ENCODE peak calls at places on chromosome 14, in four cellular contexts. L is breast epithelium, R is right lobe of liver, V is H9. E is an unnamed sample.

GRCh38 chr14:77053046-77053841 is 24.7 kb upstream of the IRF2BPL start:
- DNase-seq in V (peak; percentile 88), R (peak; percentile 78), L (no peak), E (peak; percentile 73)

GRCh38 chr14:98896476-98896875 is 375.5 kb downstream of the BCL11B start:
- DNase-seq in R (no peak), L (no peak), V (no peak), E (no peak)

GRCh38 chr14:57362356-57362755 is 28.0 kb upstream of the NAA30 start:
- DNase-seq in L (no peak), V (no peak), R (no peak), E (no peak)

GRCh38 chr14:33682746-33683145 is 268.1 kb downstream of the EGLN3 start:
- DNase-seq in L (no peak), V (no peak), R (no peak), E (no peak)

GRCh38 chr14:53367631-53368030 is 214.5 kb upstream of the DDHD1 start:
- DNase-seq in V (no peak), L (no peak), R (no peak), E (no peak)

GRCh38 chr14:57747036-57747435 is 118.9 kb downstream of the SLC35F4 start:
- DNase-seq in V (no peak), L (no peak), R (no peak), E (no peak)

GRCh38 chr14:23629831-23630396 is 6.2 kb upstream of the DHRS2 start:
- DNase-seq in R (no peak), L (no peak), V (no peak), E (no peak)

GRCh38 chr14:70714055-70714550 is 72.4 kb downstream of the TTC9 start:
- DNase-seq in R (no peak), V (no peak), L (no peak), E (peak; percentile 18)

GRCh38 chr14:96663076-96663475 is 134.1 kb upstream of the VRK1 start:
- DNase-seq in V (no peak), R (no peak), L (no peak), E (no peak)

GRCh38 chr14:97459180-97459579 is 662.0 kb downstream of the VRK1 start:
- DNase-seq in V (no peak), L (no peak), R (no peak), E (no peak)

GRCh38 chr14:52961060-52961639 is 10.3 kb upstream of the FERMT2 start:
- DNase-seq in L (no peak), R (peak; percentile 33), V (peak; percentile 78), E (peak; percentile 39)

GRCh38 chr14:51095854-51096823 is 1.2 kb upstream of the TRIM9 start:
- DNase-seq in R (no peak), L (no peak), V (peak; percentile 30), E (no peak)

GRCh38 chr14:75428230-75429104 is 645 bp downstream of the JDP2 start:
- DNase-seq in R (peak; percentile 51), L (no peak), V (no peak), E (no peak)

GRCh38 chr14:38405851-38406630 is 150.1 kb upstream of the CLEC14A start:
- DNase-seq in L (no peak), V (peak; percentile 39), R (no peak), E (no peak)

GRCh38 chr14:77142289-77142814 is 761 bp upstream of the ZDHHC22 start:
- DNase-seq in L (no peak), R (no peak), V (no peak), E (no peak)

GRCh38 chr14:24293525-24293924 is 6.1 kb downstream of the DHRS1 start:
- DNase-seq in V (no peak), R (no peak), L (no peak), E (no peak)

GRCh38 chr14:54622189-54622958 is 55.4 kb downstream of the SAMD4A start:
- DNase-seq in V (no peak), R (no peak), L (no peak), E (no peak)

GRCh38 chr14:79352026-79352425 is 859.3 kb downstream of the DIO2 start:
- DNase-seq in R (no peak), V (no peak), L (no peak), E (no peak)

GRCh38 chr14:73720636-73721035 is 6.5 kb upstream of the PNMA1 start:
- DNase-seq in V (no peak), R (no peak), L (no peak), E (no peak)

GRCh38 chr14:22095845-22096510 is 422.4 kb upstream of the OR4E1 start:
- DNase-seq in V (no peak), R (no peak), L (no peak), E (no peak)

GRCh38 chr14:92704036-92704804 is 44.2 kb downstream of the LGMN start:
- DNase-seq in R (no peak), V (no peak), L (no peak), E (no peak)

GRCh38 chr14:59150990-59151389 is 37.5 kb upstream of the DAAM1 start:
- DNase-seq in L (no peak), V (no peak), R (no peak), E (no peak)

GRCh38 chr14:73461478-73462077 is 3.2 kb upstream of the NUMB start:
- DNase-seq in R (no peak), L (no peak), V (no peak), E (no peak)

GRCh38 chr14:98900236-98900635 is 371.8 kb downstream of the BCL11B start:
- DNase-seq in V (no peak), L (no peak), R (no peak), E (no peak)

GRCh38 chr14:105011312-105011990 is 9.4 kb downstream of the CDCA4 start:
- DNase-seq in L (no peak), V (no peak), R (no peak), E (no peak)

GRCh38 chr14:105010891-105011291 is 10.0 kb downstream of the CDCA4 start:
- DNase-seq in V (no peak), R (no peak), L (no peak), E (no peak)

GRCh38 chr14:105014032-105014431 is 6.9 kb downstream of the CDCA4 start:
- DNase-seq in R (no peak), V (no peak), L (no peak), E (no peak)

GRCh38 chr14:105013150-105013787 is 7.6 kb downstream of the CDCA4 start:
- DNase-seq in L (no peak), V (no peak), R (no peak), E (no peak)

GRCh38 chr14:105012171-105012985 is 8.5 kb downstream of the CDCA4 start:
- DNase-seq in V (no peak), L (no peak), R (no peak), E (no peak)
- TF ChIP-seq CTCF in V (peak; percentile 36), L (peak; percentile 47), R (no peak), E (no peak)

GRCh38 chr14:94129111-94129757 is at the start of gene IFI27L2:
- DNase-seq in V (peak; percentile 95), R (peak; percentile 68), L (no peak), E (peak; percentile 49)
- TF ChIP-seq CTCF in V (peak; percentile 49), R (peak; percentile 29), L (peak; percentile 29), E (no peak)

DNA sequence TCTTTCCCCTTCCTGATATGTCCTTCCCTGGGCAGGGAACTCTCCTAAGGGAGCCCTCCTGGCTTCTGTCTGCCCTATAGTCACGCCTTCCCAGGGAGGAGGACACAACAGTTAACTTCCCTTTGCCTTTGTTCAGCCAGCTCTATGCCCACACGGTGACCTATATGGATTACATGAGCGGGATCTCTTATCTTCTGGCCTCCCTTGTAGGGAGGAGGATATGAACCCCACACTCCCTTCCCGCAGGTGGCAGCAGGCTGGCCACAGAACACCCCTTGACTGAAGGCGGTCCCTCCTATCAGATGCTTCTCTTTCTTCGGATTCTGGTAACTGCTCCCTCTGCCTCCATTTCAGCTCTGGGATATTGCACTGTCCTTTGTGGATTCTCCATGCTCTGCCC is 135.6 kb upstream of the MAX start:
- DNase-seq in R (no peak), V (no peak), L (no peak), E (no peak)
- TF ChIP-seq CTCF in R (no peak), V (no peak), L (no peak), E (no peak)

GRCh38 chr14:102939820-102940561 is 17.5 kb downstream of the AMN start:
- DNase-seq in V (no peak), R (peak; percentile 83), L (no peak), E (no peak)
- TF ChIP-seq CTCF in V (no peak), R (no peak), L (no peak), E (no peak)

GRCh38 chr14:100104523-100105300 is 39.5 kb downstream of the EVL start:
- DNase-seq in L (no peak), V (no peak), R (no peak), E (no peak)
- TF ChIP-seq CTCF in L (no peak), V (peak; percentile 49), R (no peak), E (no peak)

E was measured in natural killer cell.